ENCODE peak calls at places on chromosomes 2 and 18, in four cellular contexts. N is A549, F is endothelial cell of umbilical vein, R is HepG2. H is an unnamed sample.

GRCh38 chr2:203225423-203226039 is 13.3 kb upstream of the CYP20A1 start:
- DNase-seq in N (no peak), F (peak; percentile 32), R (peak; percentile 35), H (peak; percentile 43)

GRCh38 chr2:88464166-88464565 is 11.7 kb upstream of the FOXI3 start:
- DNase-seq in N (no peak), F (no peak), R (no peak), H (no peak)

GRCh38 chr2:176099737-176100546 is at the start of gene HOXD12:
- DNase-seq in N (no peak), F (no peak), R (no peak), H (no peak)

GRCh38 chr2:23513881-23514793 is 129.2 kb downstream of the KLHL29 start:
- DNase-seq in N (no peak), F (no peak), R (no peak), H (no peak)

GRCh38 chr2:131042161-131042775 is 51.0 kb downstream of the FAM168B start:
- DNase-seq in N (no peak), F (no peak), R (no peak), H (no peak)

GRCh38 chr2:116877944-116878343 is 936.5 kb upstream of the DDX18 start:
- DNase-seq in N (no peak), F (no peak), R (no peak), H (no peak)

GRCh38 chr2:147808520-147808919 is 36.3 kb upstream of the ACVR2A start:
- DNase-seq in N (no peak), F (no peak), R (no peak), H (no peak)

GRCh38 chr18:8552151-8552550 is 57.1 kb upstream of the RAB12 start:
- DNase-seq in N (no peak), F (no peak), R (no peak), H (no peak)

GRCh38 chr2:17576802-17577201 is 36.3 kb downstream of the VSNL1 start:
- DNase-seq in N (no peak), F (no peak), R (peak; percentile 14), H (no peak)

GRCh38 chr2:218671077-218671653 is 637 bp downstream of the RNF25 start:
- DNase-seq in N (peak; percentile 16), F (peak; percentile 17), R (no peak), H (peak; percentile 28)

GRCh38 chr2:120109186-120110061 is 96.5 kb downstream of the EPB41L5 start:
- DNase-seq in N (peak; percentile 33), F (peak; percentile 64), R (peak; percentile 55), H (peak; percentile 81)

GRCh38 chr2:161677634-161678033 is 53.4 kb downstream of the SLC4A10 start:
- DNase-seq in N (no peak), F (no peak), R (no peak), H (no peak)

GRCh38 chr2:224252601-224253000 is 149.3 kb downstream of the FAM124B start:
- DNase-seq in N (no peak), F (no peak), R (no peak), H (no peak)

GRCh38 chr2:133262888-133263287 is 305.4 kb downstream of the NCKAP5 start:
- DNase-seq in N (no peak), F (no peak), R (no peak), H (no peak)

GRCh38 chr2:196798980-196799379 is 503 bp downstream of the GTF3C3 start:
- DNase-seq in N (peak; percentile 2), F (no peak), R (peak; percentile 23), H (peak; percentile 31)

GRCh38 chr18:73777356-73778051 is 370.1 kb downstream of the FBXO15 start:
- DNase-seq in N (no peak), F (no peak), R (no peak), H (no peak)

GRCh38 chr2:31401580-31401979 is 13.0 kb downstream of the XDH start:
- DNase-seq in N (peak; percentile 81), F (peak; percentile 48), R (no peak), H (no peak)

GRCh38 chr2:21050164-21050563 is 6.3 kb upstream of the APOB start:
- DNase-seq in N (no peak), F (no peak), R (no peak), H (no peak)

GRCh38 chr18:9025104-9025838 is 77.2 kb upstream of the NDUFV2 start:
- DNase-seq in N (peak; percentile 58), F (no peak), R (peak; percentile 28), H (no peak)

GRCh38 chr18:13500227-13500865 is 226.0 kb downstream of the FAM210A start:
- DNase-seq in N (no peak), F (peak; percentile 83), R (peak; percentile 8), H (no peak)

GRCh38 chr2:163182764-163183354 is 344.3 kb upstream of the KCNH7 start:
- DNase-seq in N (peak; percentile 3), F (peak; percentile 35), R (no peak), H (peak; percentile 32)

GRCh38 chr18:30675905-30676620 is 366.5 kb downstream of the DSC3 start:
- DNase-seq in N (no peak), F (no peak), R (no peak), H (no peak)

GRCh38 chr2:12340164-12340563 is 376.6 kb upstream of the TRIB2 start:
- DNase-seq in N (no peak), F (no peak), R (no peak), H (no peak)

GRCh38 chr2:149679286-149679685 is 91.7 kb upstream of the MMADHC start:
- DNase-seq in N (no peak), F (no peak), R (no peak), H (peak; percentile 32)

GRCh38 chr2:105261061-105261460 is 19.5 kb downstream of the GPR45 start:
- DNase-seq in N (no peak), F (no peak), R (no peak), H (no peak)

GRCh38 chr2:179435021-179435420 is 170.4 kb upstream of the SESTD1 start:
- DNase-seq in N (no peak), F (no peak), R (no peak), H (no peak)

GRCh38 chr2:188315750-188316149 is 24.1 kb downstream of the GULP1 start:
- DNase-seq in N (no peak), F (peak; percentile 79), R (no peak), H (no peak)

GRCh38 chr2:19354417-19355022 is 3.9 kb downstream of the OSR1 start:
- DNase-seq in N (no peak), F (no peak), R (no peak), H (no peak)

GRCh38 chr18:77086656-77087390 is 45.8 kb downstream of the MBP start:
- DNase-seq in N (no peak), F (peak; percentile 65), R (no peak), H (peak; percentile 51)

GRCh38 chr2:209316141-209316540 is 107.7 kb upstream of the MAP2 start:
- DNase-seq in N (no peak), F (no peak), R (no peak), H (no peak)

GRCh38 chr2:227147023-227147422 is 17.0 kb downstream of the COL4A4 start:
- DNase-seq in N (no peak), F (no peak), R (no peak), H (no peak)
- TF ChIP-seq MYC in N (no peak), F (no peak), R (no peak), H (no peak)

GRCh38 chr2:156434461-156435291 is 1.5 kb upstream of the GPD2 start:
- DNase-seq in N (no peak), F (no peak), R (no peak), H (no peak)
- H3K4me3 ChIP-seq in N (peak overlapping the region; percentile 69), F (peak overlapping the region; percentile 40), R (no peak overlapping the region), H (no peak overlapping the region)

GRCh38 chr18:27901424-27902226 is 275.3 kb downstream of the CDH2 start:
- DNase-seq in N (no peak), F (no peak), R (no peak), H (no peak)
- TF ChIP-seq MYC in N (no peak), F (no peak), R (no peak), H (no peak)

GRCh38 chr2:235641333-235641732 is 147.5 kb downstream of the AGAP1 start:
- DNase-seq in N (no peak), F (no peak), R (no peak), H (no peak)
- H3K4me3 ChIP-seq in N (no peak overlapping the region), F (no peak overlapping the region), R (no peak overlapping the region), H (no peak overlapping the region)

DNA sequence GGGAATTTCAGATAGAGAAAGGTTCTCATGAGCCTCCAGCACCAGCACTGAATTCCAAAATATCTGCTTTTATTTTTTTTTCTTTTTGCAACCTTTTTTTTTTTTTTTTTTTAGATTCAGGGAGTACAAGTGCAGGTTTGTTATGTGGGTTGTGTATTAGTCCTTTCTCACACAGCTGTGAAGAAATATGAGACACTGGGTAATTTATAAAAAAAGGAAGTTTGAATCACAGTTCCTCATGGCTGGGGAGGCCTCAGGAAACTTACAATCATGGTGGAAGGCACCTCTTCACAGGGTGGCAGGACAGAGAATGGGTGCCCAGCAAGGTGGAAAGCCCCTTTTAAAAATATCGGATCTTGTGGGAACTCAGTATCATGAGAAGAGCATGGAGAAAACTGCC is 7.9 kb upstream of the TMX3 start:
- DNase-seq in N (no peak), F (no peak), R (no peak), H (no peak)
- TF ChIP-seq MYC in N (no peak), F (no peak), R (no peak), H (no peak)